ENCODE peak calls at places on chromosome 3, in nine cellular contexts. H, V, D, S, C, K, T, Q and U are unnamed samples. For H3K4me1, the result is how much of the 10 kb centered on the place peaks cover.

GRCh38 chr3:147392083-147392916 is 14.0 kb downstream of the ZIC4 start:
- DNase-seq in H (peak), V (no peak), D (peak), S (no peak), C (peak), K (no peak), T (no peak), Q (peak), U (no peak)

GRCh38 chr3:176274161-176274560 is 923.1 kb downstream of the TBL1XR1 start:
- DNase-seq in H (no peak), V (no peak), D (no peak), S (no peak), C (no peak), K (no peak), T (no peak), Q (no peak), U (peak)

GRCh38 chr3:117628896-117629295 is 919.3 kb downstream of the TUSC7 start:
- DNase-seq in H (peak), V (no peak), D (no peak), S (no peak), C (peak), K (no peak), T (no peak), Q (no peak), U (peak)

GRCh38 chr3:136994772-136995516 is 37.2 kb downstream of the IL20RB start:
- DNase-seq in H (peak), V (peak), D (no peak), S (peak), C (peak), K (no peak), T (no peak), Q (no peak), U (peak)

GRCh38 chr3:138188013-138188352 is 882 bp downstream of the ARMC8 start:
- DNase-seq in H (no peak), V (no peak), D (no peak), S (no peak), C (peak), K (no peak), T (no peak), Q (no peak), U (no peak)

GRCh38 chr3:58285334-58285733 is 20.7 kb upstream of the RPP14 start:
- DNase-seq in H (no peak), V (no peak), D (no peak), S (no peak), C (no peak), K (no peak), T (no peak), Q (no peak), U (no peak)

GRCh38 chr3:64259646-64260045 is 34.4 kb upstream of the PRICKLE2 start:
- DNase-seq in H (no peak), V (no peak), D (no peak), S (no peak), C (peak), K (no peak), T (no peak), Q (no peak), U (no peak)

GRCh38 chr3:129992781-129993180 is 18.3 kb downstream of the TRH start:
- DNase-seq in H (peak), V (no peak), D (peak), S (no peak), C (no peak), K (no peak), T (no peak), Q (peak), U (no peak)

GRCh38 chr3:55180161-55180560 is 252.3 kb upstream of the LRTM1 start:
- DNase-seq in H (no peak), V (no peak), D (no peak), S (no peak), C (peak), K (no peak), T (no peak), Q (no peak), U (no peak)

GRCh38 chr3:185537369-185537970 is 14.9 kb downstream of the LIPH start:
- DNase-seq in H (no peak), V (no peak), D (no peak), S (peak), C (peak), K (no peak), T (no peak), Q (no peak), U (peak)

GRCh38 chr3:122572940-122573412 is 4.5 kb upstream of the PARP15 start:
- DNase-seq in H (no peak), V (no peak), D (peak), S (no peak), C (peak), K (peak), T (no peak), Q (no peak), U (peak)

GRCh38 chr3:15300318-15301078 is 31.9 kb downstream of the SH3BP5 start:
- DNase-seq in H (no peak), V (no peak), D (no peak), S (no peak), C (peak), K (no peak), T (no peak), Q (no peak), U (peak)

GRCh38 chr3:34381243-34381642 is 582.8 kb downstream of the PDCD6IP start:
- DNase-seq in H (no peak), V (no peak), D (no peak), S (no peak), C (no peak), K (no peak), T (no peak), Q (no peak), U (no peak)

GRCh38 chr3:113758389-113759029 is 11.7 kb downstream of the ATP6V1A start:
- DNase-seq in H (no peak), V (no peak), D (no peak), S (no peak), C (peak), K (no peak), T (no peak), Q (no peak), U (peak)

GRCh38 chr3:182148360-182148759 is 436.6 kb downstream of the SOX2 start:
- DNase-seq in H (no peak), V (no peak), D (no peak), S (no peak), C (no peak), K (no peak), T (no peak), Q (no peak), U (no peak)

GRCh38 chr3:122989856-122990575 is 37.5 kb downstream of the SEMA5B start:
- DNase-seq in H (no peak), V (no peak), D (no peak), S (no peak), C (no peak), K (no peak), T (no peak), Q (no peak), U (no peak)

GRCh38 chr3:146160233-146160963 is 586 bp downstream of the PLOD2 start:
- DNase-seq in H (peak), V (peak), D (peak), S (peak), C (peak), K (peak), T (no peak), Q (peak), U (peak)

GRCh38 chr3:40923130-40923529 is 276.2 kb upstream of the CTNNB1 start:
- DNase-seq in H (no peak), V (no peak), D (no peak), S (no peak), C (no peak), K (no peak), T (no peak), Q (no peak), U (no peak)

GRCh38 chr3:116393199-116393598 is 52.1 kb downstream of the LSAMP start:
- DNase-seq in H (no peak), V (no peak), D (no peak), S (no peak), C (no peak), K (no peak), T (no peak), Q (no peak), U (no peak)

GRCh38 chr3:183487896-183488295 is 59.5 kb upstream of the MCF2L2 start:
- DNase-seq in H (no peak), V (no peak), D (no peak), S (no peak), C (no peak), K (no peak), T (no peak), Q (no peak), U (no peak)
- H3K27ac ChIP-seq in H (no peak), V (no peak), D (no peak), S (no peak), C (no peak), K (no peak), T (no peak), Q (no peak), U (no peak)

GRCh38 chr3:52537165-52537635 is 795 bp downstream of the UQCC5 start:
- DNase-seq in H (no peak), V (no peak), D (no peak), S (no peak), C (no peak), K (no peak), T (no peak), Q (no peak), U (no peak)
- H3K4me1 ChIP-seq in H (under half), V (under half), D (under half), S (half or more), C (under half), K (under half), T (under half), Q (under half), U (under half)

DNA sequence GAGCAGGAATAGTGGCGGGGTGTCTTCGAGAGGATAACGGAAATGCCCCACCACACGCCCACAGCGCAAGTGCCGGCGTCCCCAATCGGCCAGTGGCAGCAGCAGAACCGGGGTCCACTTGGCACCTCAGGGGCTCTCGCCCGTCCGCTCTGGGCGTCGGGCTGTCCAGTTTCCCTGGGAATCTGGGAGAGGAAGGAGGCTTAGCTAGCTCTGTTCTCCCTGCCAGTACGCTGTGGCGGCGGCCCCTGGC is 53.7 kb downstream of the CCDC54 start:
- DNase-seq in H (no peak), V (no peak), D (no peak), S (no peak), C (no peak), K (no peak), T (no peak), Q (no peak), U (no peak)
- H3K27ac ChIP-seq in H (peak), V (peak), D (no peak), S (peak), C (peak), K (no peak), T (no peak), Q (no peak), U (no peak)

GRCh38 chr3:188301147-188301546 is 147.2 kb downstream of the LPP start:
- DNase-seq in H (no peak), V (no peak), D (no peak), S (no peak), C (no peak), K (no peak), T (no peak), Q (no peak), U (no peak)

GRCh38 chr3:188299713-188300112 is 145.8 kb downstream of the LPP start:
- DNase-seq in H (no peak), V (no peak), D (no peak), S (no peak), C (no peak), K (no peak), T (no peak), Q (no peak), U (no peak)

GRCh38 chr3:188296761-188297689 is 143.1 kb downstream of the LPP start:
- DNase-seq in H (no peak), V (no peak), D (no peak), S (peak), C (peak), K (no peak), T (no peak), Q (no peak), U (no peak)

GRCh38 chr3:188299068-188299467 is 145.1 kb downstream of the LPP start:
- DNase-seq in H (no peak), V (no peak), D (no peak), S (no peak), C (peak), K (no peak), T (no peak), Q (no peak), U (no peak)

DNA sequence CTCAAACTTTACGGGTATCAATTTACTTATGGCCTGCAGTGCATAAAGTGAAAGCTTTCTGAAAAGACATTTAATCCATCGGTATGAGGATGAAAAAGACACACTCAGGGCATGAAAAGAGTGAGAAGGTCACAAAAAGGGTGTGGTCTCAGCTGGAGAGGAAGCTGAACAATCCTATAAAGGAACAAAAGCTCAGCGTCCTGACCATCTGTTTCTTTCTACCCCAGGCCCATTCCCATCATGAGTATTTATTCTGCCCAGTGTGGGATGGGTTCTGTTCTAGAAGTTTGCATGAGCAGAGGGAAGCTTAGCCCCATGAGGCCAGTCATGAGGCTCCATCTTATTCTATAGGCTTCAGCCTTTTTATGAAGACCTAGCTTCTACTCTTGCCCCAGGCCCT is 144.6 kb downstream of the LPP start:
- DNase-seq in H (no peak), V (no peak), D (no peak), S (no peak), C (no peak), K (no peak), T (no peak), Q (no peak), U (no peak)
- H3K4me1 ChIP-seq in H (under half), V (half or more), D (under half), S (half or more), C (under half), K (under half), T (under half), Q (under half), U (under half)

DNA sequence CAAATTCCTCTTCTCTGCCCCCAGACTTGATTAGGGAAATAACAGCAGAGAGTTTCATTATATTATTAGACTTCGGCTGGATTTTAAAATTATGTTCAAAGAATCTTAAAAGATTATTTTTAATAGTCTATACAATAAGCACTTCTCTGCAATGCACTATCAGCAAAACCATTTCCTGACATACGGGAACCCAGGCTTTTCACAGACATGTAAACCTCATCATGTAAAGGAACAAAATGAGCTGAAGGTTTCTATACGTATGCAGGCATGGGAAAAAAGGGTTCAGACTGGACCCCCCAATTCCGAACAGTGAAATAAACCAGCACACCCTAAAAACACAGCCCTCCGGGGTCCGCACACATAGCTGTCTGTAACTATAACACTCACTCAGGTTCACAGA is 77.5 kb upstream of the LMOD3 start:
- DNase-seq in H (no peak), V (no peak), D (no peak), S (no peak), C (no peak), K (no peak), T (no peak), Q (no peak), U (no peak)
- H3K27ac ChIP-seq in H (no peak), V (peak), D (no peak), S (peak), C (no peak), K (no peak), T (peak), Q (no peak), U (peak)

GRCh38 chr3:16536996-16537395 is 23.5 kb upstream of the RFTN1 start:
- DNase-seq in H (no peak), V (no peak), D (no peak), S (no peak), C (no peak), K (no peak), T (no peak), Q (no peak), U (no peak)
- H3K4me1 ChIP-seq in H (under half), V (under half), D (under half), S (under half), C (under half), K (under half), T (under half), Q (under half), U (under half)

GRCh38 chr3:170007031-170007663 is 30.6 kb upstream of the GPR160 start:
- DNase-seq in H (no peak), V (no peak), D (no peak), S (no peak), C (peak), K (no peak), T (no peak), Q (no peak), U (no peak)
- H3K27ac ChIP-seq in H (no peak), V (no peak), D (no peak), S (no peak), C (no peak), K (no peak), T (no peak), Q (no peak), U (no peak)

DNA sequence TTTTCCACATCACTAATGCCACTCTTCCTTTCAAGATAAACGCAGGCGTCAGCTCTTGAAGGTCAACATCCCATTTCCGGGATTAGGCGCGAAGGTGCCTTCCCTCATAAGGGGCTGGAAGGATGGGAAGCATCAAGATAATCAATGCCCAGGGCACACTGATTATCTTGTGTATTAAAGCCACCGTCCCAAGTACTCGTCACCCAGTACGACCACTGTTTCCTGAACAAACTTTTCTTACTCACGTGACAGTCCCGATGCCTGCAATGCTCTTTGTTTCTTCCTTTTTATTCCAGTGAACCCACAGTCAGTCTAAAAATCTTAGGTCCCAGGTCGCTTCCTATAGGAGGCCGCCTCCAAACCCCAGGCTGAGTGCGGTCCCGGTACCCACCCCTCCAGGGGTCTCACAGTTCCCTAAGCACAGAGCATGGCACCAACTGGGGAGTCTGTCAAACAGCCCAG is 679 bp downstream of the ANAPC13 start:
- DNase-seq in H (peak), V (no peak), D (no peak), S (peak), C (peak), K (no peak), T (no peak), Q (peak), U (no peak)
- H3K4me1 ChIP-seq in H (under half), V (under half), D (under half), S (under half), C (under half), K (under half), T (under half), Q (under half), U (under half)

GRCh38 chr3:46318207-46318606 is 35.7 kb upstream of the CCR2 start:
- DNase-seq in H (no peak), V (no peak), D (no peak), S (no peak), C (no peak), K (no peak), T (no peak), Q (no peak), U (no peak)

GRCh38 chr3:46316258-46316657 is 37.7 kb upstream of the CCR2 start:
- DNase-seq in H (no peak), V (no peak), D (no peak), S (no peak), C (no peak), K (no peak), T (no peak), Q (no peak), U (no peak)

GRCh38 chr3:46312996-46313395 is 40.9 kb upstream of the CCR2 start:
- DNase-seq in H (no peak), V (no peak), D (no peak), S (no peak), C (no peak), K (no peak), T (no peak), Q (no peak), U (peak)

GRCh38 chr3:46314517-46314916 is 39.4 kb upstream of the CCR2 start:
- DNase-seq in H (no peak), V (no peak), D (no peak), S (no peak), C (no peak), K (no peak), T (no peak), Q (no peak), U (no peak)
- H3K27ac ChIP-seq in H (no peak), V (no peak), D (no peak), S (no peak), C (no peak), K (no peak), T (no peak), Q (no peak), U (no peak)